ENCODE peak calls at places on chromosomes 2 and 18, in seven cellular contexts. H is right cardiac atrium; G is activated CD8-positive, alpha-beta T cell treated with anti-CD3 and anti-CD28 coated beads for 36 hours; B is RWPE2; N is Panc1; M is gastroesophageal sphincter; A is DND-41. Z is an unnamed sample.
A peak's percentile ranks its signal among the peaks of the same experiment; 100 is the strongest.

GRCh38 chr18:31176531-31176930 is 13.9 kb upstream of the DSC1 start:
- ATAC-seq in A (no peak), B (no peak), G (no peak), N (no peak), H (no peak), M (no peak), Z (no peak)

GRCh38 chr2:176830362-176830761 is 382.2 kb upstream of the HNRNPA3 start:
- ATAC-seq in B (peak; percentile 40), H (no peak), G (peak; percentile 31), A (no peak), N (no peak), M (no peak), Z (peak; percentile 34)

GRCh38 chr2:217863874-217864273 is 138.9 kb downstream of the TNS1 start:
- ATAC-seq in N (no peak), G (no peak), H (peak; percentile 26), B (no peak), A (no peak), M (peak; percentile 34), Z (no peak)

GRCh38 chr2:222709191-222709891 is 37.9 kb downstream of the MOGAT1 start:
- ATAC-seq in H (peak; percentile 98), G (no peak), A (peak; percentile 78), B (peak; percentile 38), M (peak; percentile 89), N (peak; percentile 86), Z (peak; percentile 58)

GRCh38 chr18:69889009-69889408 is 58.7 kb downstream of the CD226 start:
- ATAC-seq in G (peak; percentile 37), N (no peak), M (no peak), A (no peak), H (no peak), B (no peak), Z (no peak)

GRCh38 chr2:64649013-64649484 is 4.7 kb downstream of the SERTAD2 start:
- ATAC-seq in N (no peak), G (no peak), A (no peak), B (no peak), M (no peak), H (no peak), Z (no peak)

GRCh38 chr2:222299926-222300724 is 1.3 kb upstream of the PAX3 start:
- ATAC-seq in H (no peak), A (no peak), B (no peak), M (no peak), N (no peak), G (no peak), Z (no peak)

GRCh38 chr2:152542344-152542994 is 174.8 kb downstream of the PRPF40A start:
- ATAC-seq in H (no peak), A (no peak), M (no peak), N (peak; percentile 44), B (peak; percentile 20), G (no peak), Z (no peak)

GRCh38 chr2:235162070-235162469 is 210.3 kb downstream of the SH3BP4 start:
- ATAC-seq in N (no peak), A (peak; percentile 44), B (no peak), H (no peak), M (no peak), G (peak; percentile 45), Z (no peak)